ENCODE peak calls at places on chromosomes 6 and 20, in six cellular contexts. W is mammary epithelial cell, H is hepatocyte, U is HCT116, E is astrocyte, C is neural progenitor cell. L is an unnamed sample.

GRCh38 chr6:74431873-74432272 is 735.9 kb downstream of the CD109 start:
- DNase-seq in W (no peak), C (no peak), E (peak; percentile 29), U (no peak), H (no peak), L (no peak)

GRCh38 chr20:21114584-21114983 is 8.4 kb upstream of the LINC00237 start:
- DNase-seq in C (no peak), U (no peak), W (no peak), E (no peak), H (no peak), L (no peak)

GRCh38 chr6:106529438-106529837 is 99.9 kb downstream of the RTN4IP1 start:
- DNase-seq in E (peak; percentile 58), W (no peak), C (no peak), H (no peak), U (no peak), L (no peak)

GRCh38 chr6:108565893-108566292 is 5.2 kb downstream of the FOXO3 start:
- DNase-seq in C (no peak), W (peak; percentile 52), H (no peak), E (peak; percentile 53), U (no peak), L (no peak)

GRCh38 chr20:3543901-3544507 is 73.2 kb downstream of the ATRN start:
- DNase-seq in W (peak; percentile 99), H (peak; percentile 10), E (peak; percentile 97), C (no peak), U (no peak), L (no peak)

GRCh38 chr6:152316024-152316423 is 321.1 kb downstream of the SYNE1 start:
- DNase-seq in E (peak; percentile 68), H (no peak), W (no peak), U (no peak), C (no peak), L (no peak)

GRCh38 chr20:64069614-64070243 is 6.7 kb downstream of the TCEA2 start:
- DNase-seq in E (no peak), U (no peak), W (no peak), H (no peak), C (peak; percentile 83), L (no peak)

GRCh38 chr6:43129434-43130194 is 41.5 kb upstream of the SRF start:
- DNase-seq in C (peak; percentile 62), U (no peak), H (peak; percentile 39), W (peak; percentile 46), E (no peak), L (peak; percentile 36)

GRCh38 chr6:34656378-34657036 is 40.1 kb downstream of the ILRUN start:
- DNase-seq in H (peak; percentile 31), W (peak; percentile 30), C (no peak), U (no peak), E (peak; percentile 73), L (peak; percentile 81)

GRCh38 chr6:29961966-29962365 is 19.6 kb downstream of the HLA-A start:
- DNase-seq in W (no peak), C (no peak), H (no peak), U (no peak), E (no peak), L (no peak)

GRCh38 chr20:12023169-12023795 is 105.6 kb downstream of the BTBD3 start:
- DNase-seq in H (no peak), W (no peak), U (no peak), E (no peak), C (no peak), L (no peak)

GRCh38 chr6:33091957-33092356 is 16.2 kb downstream of the HLA-DPB1 start:
- DNase-seq in W (no peak), C (peak; percentile 69), H (no peak), E (no peak), U (peak; percentile 8), L (no peak)

GRCh38 chr6:36679043-36679821 is 718 bp downstream of the CDKN1A start:
- DNase-seq in U (no peak), E (peak; percentile 24), W (peak; percentile 56), C (peak; percentile 63), H (peak; percentile 71), L (peak; percentile 43)

GRCh38 chr6:44942201-44942600 is 385.9 kb upstream of the RUNX2 start:
- DNase-seq in U (no peak), W (peak; percentile 32), E (no peak), H (no peak), C (no peak), L (peak; percentile 83)

GRCh38 chr20:10970109-10970508 is 296.3 kb upstream of the JAG1 start:
- DNase-seq in U (no peak), C (no peak), H (no peak), W (peak; percentile 53), E (peak; percentile 60), L (no peak)

GRCh38 chr20:13101701-13102100 is 92.9 kb downstream of the SPTLC3 start:
- DNase-seq in W (no peak), U (no peak), H (peak; percentile 58), C (no peak), E (peak; percentile 45), L (no peak)

GRCh38 chr6:35402856-35403191 is 49.3 kb upstream of the FANCE start:
- DNase-seq in H (no peak), W (no peak), U (no peak), E (no peak), C (no peak), L (no peak)

GRCh38 chr6:162306616-162307015 is 420.9 kb downstream of the PRKN start:
- DNase-seq in H (no peak), E (no peak), W (no peak), U (no peak), C (no peak), L (no peak)

GRCh38 chr6:111030008-111031006 is 48.5 kb downstream of the RPF2 start:
- DNase-seq in H (peak; percentile 12), C (no peak), U (no peak), E (no peak), W (no peak), L (no peak)

GRCh38 chr6:39387785-39388184 is 65.3 kb upstream of the KCNK16 start:
- DNase-seq in U (no peak), H (no peak), W (no peak), C (no peak), E (no peak), L (peak; percentile 29)

GRCh38 chr6:21665436-21666199 is 72.1 kb downstream of the SOX4 start:
- DNase-seq in E (no peak), U (no peak), W (no peak), H (peak; percentile 7), C (peak; percentile 80), L (no peak)

GRCh38 chr20:24813936-24814335 is 135.1 kb upstream of the CST7 start:
- DNase-seq in H (no peak), W (no peak), U (no peak), E (no peak), C (no peak), L (no peak)

GRCh38 chr6:89702349-89702748 is 63.8 kb upstream of the LYRM2 start:
- DNase-seq in E (no peak), H (no peak), W (no peak), C (no peak), U (no peak), L (no peak)

GRCh38 chr6:43923376-43924221 is 153.6 kb downstream of the VEGFA start:
- DNase-seq in U (peak; percentile 7), H (no peak), C (no peak), W (peak; percentile 78), E (peak; percentile 54), L (no peak)

GRCh38 chr6:20455175-20456075 is 53.7 kb downstream of the E2F3 start:
- DNase-seq in H (no peak), C (no peak), E (no peak), U (no peak), W (peak; percentile 58), L (no peak)

GRCh38 chr20:62907377-62908317 is 18.7 kb downstream of the DIDO1 start:
- DNase-seq in C (peak; percentile 63), E (no peak), W (no peak), H (no peak), U (no peak), L (no peak)

GRCh38 chr20:62906647-62907375 is 19.5 kb downstream of the DIDO1 start:
- DNase-seq in E (no peak), U (no peak), C (no peak), H (no peak), W (no peak), L (no peak)

GRCh38 chr20:62908971-62909791 is 17.1 kb downstream of the DIDO1 start:
- DNase-seq in U (no peak), W (no peak), E (no peak), H (no peak), C (no peak), L (no peak)

GRCh38 chr20:62905536-62906117 is 20.7 kb downstream of the DIDO1 start:
- DNase-seq in C (no peak), U (no peak), W (no peak), E (no peak), H (no peak), L (no peak)

DNA sequence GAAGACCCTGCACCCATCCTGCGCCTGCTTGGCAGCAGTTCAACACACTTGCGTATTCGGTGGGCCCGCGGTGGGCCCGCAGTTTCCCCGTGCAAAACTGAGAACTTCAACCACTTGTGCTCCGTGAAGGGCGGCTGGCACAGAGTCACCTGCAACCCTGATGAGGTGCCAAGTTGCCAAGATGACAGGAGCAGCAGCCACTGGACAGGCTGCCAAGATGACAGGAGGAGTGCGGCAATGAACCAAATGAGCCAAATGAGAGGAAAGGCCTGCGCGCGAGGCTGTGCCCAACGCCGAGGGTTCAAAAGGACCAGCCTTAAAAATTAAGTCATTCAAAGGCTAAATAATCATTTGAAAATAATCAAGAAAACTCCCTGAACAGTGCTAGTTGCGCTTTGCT is 20.1 kb downstream of the DIDO1 start:
- DNase-seq in W (no peak), C (no peak), H (no peak), E (no peak), U (no peak), L (no peak)
- TF ChIP-seq EZH2 in W (no peak), C (no peak), H (no peak), E (no peak), U (no peak), L (no peak)

DNA sequence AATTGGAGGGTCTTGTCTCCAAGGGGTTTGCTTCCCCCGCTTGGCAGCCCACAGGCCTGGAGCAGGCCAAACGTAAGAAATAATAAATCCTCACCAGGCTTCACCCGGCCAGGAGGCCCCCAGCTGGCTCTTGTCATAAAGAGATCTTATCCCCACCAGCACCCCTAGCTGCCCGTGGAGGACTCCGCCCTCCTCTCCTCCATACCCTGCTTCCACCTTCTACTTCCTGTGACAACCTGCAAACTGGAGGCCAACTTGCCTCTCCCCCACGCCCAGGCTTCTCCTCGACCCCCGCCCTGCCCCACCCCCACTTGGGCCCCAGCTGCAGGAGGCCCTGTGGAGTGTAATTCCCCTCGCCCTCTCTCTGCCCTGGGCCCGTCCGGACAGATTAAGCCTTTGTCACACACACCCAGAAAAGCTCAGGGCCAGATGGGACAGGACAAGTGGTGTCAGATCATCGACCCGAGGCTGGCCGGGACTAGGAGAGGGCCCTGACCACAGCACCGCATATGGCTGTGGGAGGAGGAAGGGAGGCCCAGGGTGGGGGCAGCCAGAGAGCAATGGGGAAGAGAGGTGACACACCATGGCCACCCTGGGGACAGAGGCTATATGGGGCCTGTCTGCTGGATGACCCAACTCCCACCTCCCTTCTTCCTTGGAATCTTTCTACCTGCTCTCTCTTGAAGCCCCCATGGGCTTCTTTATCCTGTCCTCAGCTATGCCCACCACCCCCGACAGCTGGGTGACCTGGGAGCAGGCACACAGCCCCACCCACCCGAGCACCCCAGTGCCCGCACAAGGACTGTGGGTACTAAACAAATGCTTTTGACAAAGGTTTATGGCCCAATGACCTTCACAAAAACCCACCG is 3.9 kb downstream of the NOL4L start:
- DNase-seq in H (peak; percentile 68), C (peak; percentile 68), E (no peak), W (no peak), U (no peak), L (no peak)
- H3K9me3 ChIP-seq in H (no peaks in the 10 kb centered on the region), C (no peaks in the 10 kb centered on the region), E (no peaks in the 10 kb centered on the region), W (no peaks in the 10 kb centered on the region), U (no peaks in the 10 kb centered on the region), L (no peaks in the 10 kb centered on the region)

GRCh38 chr6:82588020-82588419 is 224.4 kb downstream of the TPBG start:
- DNase-seq in E (no peak), W (no peak), C (no peak), U (no peak), H (no peak), L (no peak)
- TF ChIP-seq CTCF in E (no peak), W (peak; percentile 32), C (no peak), U (peak; percentile 26), H (no peak), L (peak; percentile 26)

GRCh38 chr20:51918561-51918960 is 116.2 kb upstream of the SALL4 start:
- DNase-seq in E (no peak), H (no peak), U (no peak), C (no peak), W (no peak), L (no peak)
- TF ChIP-seq EZH2 in E (no peak), H (no peak), U (no peak), C (no peak), W (no peak), L (no peak)

L was measured in A673.